ENCODE peak calls at places on chromosomes 4 and X, in four cellular contexts. Z is fibroblast of lung, H is H9, X is B cell. I is an unnamed sample.

GRCh38 chrX:73289039-73289438 is 74.4 kb upstream of the NAP1L2 start:
- DNase-seq in Z (no peak), X (no peak), H (peak), I (no peak)

GRCh38 chr4:174847801-174848427 is 18.9 kb upstream of the GLRA3 start:
- DNase-seq in X (no peak), Z (no peak), H (no peak), I (no peak)

GRCh38 chrX:69072486-69073006 is 92.7 kb downstream of the PJA1 start:
- DNase-seq in H (no peak), Z (no peak), X (no peak), I (no peak)

GRCh38 chr4:4542824-4543485 is 1.1 kb upstream of the STX18 start:
- DNase-seq in X (no peak), H (no peak), Z (no peak), I (peak)

GRCh38 chr4:57037982-57038604 is 59.4 kb downstream of the POLR2B start:
- DNase-seq in Z (no peak), X (peak), H (peak), I (peak)

GRCh38 chr4:146510942-146511341 is 10.8 kb downstream of the SLC10A7 start:
- DNase-seq in Z (no peak), H (no peak), X (no peak), I (no peak)

GRCh38 chrX:134236690-134237362 is at the start of gene CCDC160:
- DNase-seq in H (peak), X (peak), Z (peak), I (peak)

GRCh38 chrX:140764401-140764919 is 54.9 kb downstream of the LINC00632 start:
- DNase-seq in H (peak), X (no peak), Z (peak), I (peak)

GRCh38 chr4:1216076-1216614 is 32.8 kb downstream of the CTBP1 start:
- DNase-seq in Z (no peak), H (no peak), X (no peak), I (no peak)

GRCh38 chr4:24557036-24558022 is 27.0 kb downstream of the DHX15 start:
- DNase-seq in Z (peak), H (no peak), X (peak), I (no peak)

GRCh38 chrX:31606796-31607195 is 535.0 kb upstream of the FTHL17 start:
- DNase-seq in X (no peak), Z (no peak), H (no peak), I (no peak)

GRCh38 chrX:22748093-22748999 is 251.4 kb upstream of the DDX53 start:
- DNase-seq in Z (peak), H (peak), X (peak), I (peak)

GRCh38 chrX:153411988-153412574 is 809 bp downstream of the ZFP92 start:
- DNase-seq in X (no peak), H (no peak), Z (no peak), I (no peak)

GRCh38 chrX:28802625-28803024 is 215.4 kb downstream of the IL1RAPL1 start:
- DNase-seq in Z (no peak), X (no peak), H (no peak), I (no peak)

GRCh38 chr4:1873291-1873690 is 2.1 kb downstream of the NSD2 start:
- DNase-seq in X (no peak), H (no peak), Z (peak), I (no peak)

GRCh38 chr4:19684079-19684478 is 567.6 kb upstream of the SLIT2 start:
- DNase-seq in H (no peak), Z (no peak), X (no peak), I (no peak)

GRCh38 chr4:123007679-123008078 is 85.3 kb upstream of the NUDT6 start:
- DNase-seq in H (no peak), Z (no peak), X (no peak), I (no peak)

GRCh38 chrX:139194571-139195280 is 335.8 kb upstream of the F9 start:
- DNase-seq in X (no peak), H (peak), Z (peak), I (peak)

GRCh38 chrX:132226169-132226568 is 6.9 kb upstream of the RAP2C start:
- DNase-seq in Z (no peak), H (no peak), X (no peak), I (no peak)

GRCh38 chr4:184826315-184827266 is 823 bp upstream of the ACSL1 start:
- DNase-seq in X (peak), Z (peak), H (no peak), I (peak)

GRCh38 chr4:175536852-175537453 is 275.1 kb downstream of the GPM6A start:
- DNase-seq in Z (peak), H (no peak), X (peak), I (peak)

GRCh38 chr4:96093057-96093456 is 253.2 kb downstream of the PDHA2 start:
- DNase-seq in Z (no peak), X (no peak), H (no peak), I (no peak)

GRCh38 chrX:115413246-115413878 is 123.8 kb downstream of the LUZP4 start:
- DNase-seq in X (no peak), H (no peak), Z (peak), I (no peak)

GRCh38 chr4:41299486-41299885 is 42.8 kb downstream of the UCHL1 start:
- DNase-seq in Z (no peak), H (no peak), X (no peak), I (no peak)

GRCh38 chrX:119145241-119145653 is 17.6 kb upstream of the KIAA1210 start:
- DNase-seq in X (no peak), Z (no peak), H (peak), I (peak)

GRCh38 chr4:163048447-163048846 is 118.2 kb downstream of the NAF1 start:
- DNase-seq in X (peak), Z (peak), H (peak), I (peak)

GRCh38 chr4:27917381-27917780 is 1056.7 kb downstream of the STIM2 start:
- DNase-seq in X (no peak), H (no peak), Z (no peak), I (no peak)

GRCh38 chr4:1336079-1336478 is 10.9 kb upstream of the UVSSA start:
- DNase-seq in Z (peak), H (no peak), X (no peak), I (no peak)

GRCh38 chr4:86910369-86910768 is 18.1 kb upstream of the C4orf36 start:
- DNase-seq in H (no peak), X (no peak), Z (no peak), I (no peak)

GRCh38 chr4:40617903-40618302 is 11.8 kb downstream of the RBM47 start:
- DNase-seq in H (no peak), Z (no peak), X (no peak), I (no peak)

GRCh38 chrX:130106071-130106470 is 4.2 kb downstream of the ELF4 start:
- DNase-seq in Z (no peak), H (no peak), X (no peak), I (no peak)

GRCh38 chr4:6020633-6021032 is 2.4 kb upstream of the C4orf50 start:
- DNase-seq in X (no peak), H (no peak), Z (no peak), I (no peak)

GRCh38 chr4:85929926-85930325 is 429.9 kb downstream of the MAPK10 start:
- DNase-seq in X (no peak), Z (no peak), H (no peak), I (peak)

GRCh38 chrX:19677121-19677520 is 161.8 kb upstream of the MAP3K15 start:
- DNase-seq in X (no peak), Z (no peak), H (no peak), I (no peak)

GRCh38 chrX:99820197-99820596 is 589.9 kb downstream of the PCDH19 start:
- DNase-seq in Z (no peak), X (no peak), H (no peak), I (no peak)
- TF ChIP-seq CTCF in Z (no peak), X (no peak), H (no peak), I (no peak)

GRCh38 chr4:45442466-45442865 is 681.4 kb downstream of the GABRG1 start:
- DNase-seq in Z (no peak), H (no peak), X (no peak), I (peak)
- TF ChIP-seq CTCF in Z (no peak), H (peak), X (no peak), I (peak)

GRCh38 chr4:104393649-104394048 is 101.0 kb downstream of the CXXC4 start:
- DNase-seq in X (no peak), H (no peak), Z (no peak), I (no peak)

GRCh38 chr4:104395219-104395618 is 99.5 kb downstream of the CXXC4 start:
- DNase-seq in Z (peak), H (no peak), X (no peak), I (no peak)

DNA sequence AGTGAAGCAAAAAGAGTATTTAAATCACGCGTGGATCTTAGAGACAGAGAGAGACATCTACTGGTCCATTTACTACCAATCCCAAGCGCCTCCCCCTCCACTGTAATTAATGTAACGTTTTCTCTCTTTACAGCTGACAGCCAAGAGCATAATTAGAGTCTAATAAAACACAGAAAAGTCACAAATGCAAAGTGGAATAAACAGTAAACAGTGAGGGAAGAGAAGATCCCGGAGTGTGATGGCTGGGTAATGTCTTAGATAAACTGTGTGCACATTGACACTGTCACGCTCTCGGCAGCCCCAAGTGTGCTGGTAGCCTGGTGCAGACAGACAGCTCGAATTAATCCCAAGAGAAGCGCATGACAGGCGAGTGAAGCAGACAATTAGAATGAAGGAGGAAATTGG is 100.3 kb downstream of the CXXC4 start:
- DNase-seq in H (no peak), X (no peak), Z (no peak), I (peak)
- TF ChIP-seq CTCF in H (peak), X (no peak), Z (no peak), I (no peak)

DNA sequence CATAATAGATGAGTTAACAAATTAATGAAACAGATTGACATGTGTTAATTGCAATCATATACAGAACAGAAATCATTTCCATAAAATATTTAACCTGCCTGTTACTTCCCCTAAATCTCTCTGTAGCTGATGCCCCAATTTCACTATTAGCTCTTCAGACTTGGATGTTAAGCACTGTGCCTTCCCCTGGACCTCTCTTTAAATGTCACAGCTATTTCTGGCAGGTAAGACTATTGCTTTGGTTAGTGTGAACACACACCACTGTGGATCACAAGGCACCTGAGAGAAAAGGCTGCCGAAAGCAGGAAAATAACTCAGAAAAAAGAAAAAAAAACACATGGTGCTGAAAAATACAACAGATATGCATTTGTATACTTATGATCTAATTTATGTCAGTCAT is 91.3 kb downstream of the SNCA start:
- DNase-seq in Z (no peak), H (no peak), X (no peak), I (no peak)
- TF ChIP-seq CTCF in Z (no peak), H (no peak), X (no peak), I (no peak)

GRCh38 chrX:11949291-11949690 is 189.0 kb upstream of the FRMPD4 start:
- DNase-seq in Z (no peak), H (no peak), X (no peak), I (no peak)

DNA sequence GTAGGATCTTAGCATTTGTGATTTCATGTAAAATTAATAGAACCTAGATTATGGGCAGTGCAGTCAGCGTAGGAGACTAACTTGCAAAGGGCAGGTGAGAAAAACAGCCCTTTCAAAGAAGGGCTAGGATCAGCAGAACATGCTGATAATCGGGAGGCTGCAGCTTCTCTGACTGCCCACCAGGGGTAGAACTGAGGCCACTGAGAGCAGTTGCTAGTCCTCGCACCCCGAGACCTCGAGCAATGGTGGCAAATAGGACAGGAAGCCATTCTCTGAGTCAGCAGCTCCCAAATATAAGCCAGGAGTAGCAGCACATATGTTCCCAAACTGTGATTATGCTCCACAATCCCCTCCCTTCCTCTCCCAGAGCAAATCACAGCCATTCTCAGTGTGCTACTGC is 186.4 kb downstream of the MSL3 start:
- DNase-seq in Z (peak), X (no peak), H (peak), I (peak)
- TF ChIP-seq CTCF in Z (peak), X (no peak), H (peak), I (peak)

DNA sequence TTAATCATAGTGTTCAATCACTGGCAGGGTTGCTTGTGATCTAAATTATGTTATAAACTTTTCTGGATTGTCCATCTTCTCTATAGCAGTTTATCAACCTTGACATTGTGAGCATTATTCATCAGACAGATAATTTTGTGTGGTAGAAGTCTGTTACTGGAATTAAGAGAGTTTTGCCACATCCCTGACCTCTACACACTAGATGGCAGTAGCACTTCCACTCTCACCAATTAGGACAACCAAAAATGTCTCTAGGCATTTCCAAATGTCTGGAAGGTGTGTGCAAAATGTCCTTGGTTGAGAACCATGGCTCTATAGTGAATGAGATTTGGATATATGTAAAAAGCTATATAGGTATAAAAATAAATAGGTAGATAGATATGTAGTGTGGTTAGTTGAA is 324.1 kb upstream of the FAM47C start:
- DNase-seq in H (no peak), X (no peak), Z (no peak), I (no peak)
- TF ChIP-seq CTCF in H (peak), X (no peak), Z (no peak), I (no peak)